ENCODE peak calls at places on chromosomes 3 and 15, in eight cellular contexts. X is PC-9; E is thoracic aorta; Y is IMR-90; H is K562; R is CD8-positive, alpha-beta T cell; Q is body of pancreas; D is pancreas. M is an unnamed sample.
A peak's percentile ranks its signal among the peaks of the same experiment; 100 is the strongest.

GRCh38 chr3:88046731-88047130 is 12.1 kb downstream of the CGGBP1 start:
- DNase-seq in E (no peak), D (no peak), Y (no peak), R (no peak), X (no peak), Q (no peak), H (no peak), M (no peak)

GRCh38 chr3:110576962-110577361 is 494.7 kb upstream of the NECTIN3 start:
- DNase-seq in X (peak; percentile 63), Y (peak; percentile 92), H (no peak), Q (no peak), D (no peak), R (no peak), E (no peak), M (no peak)

GRCh38 chr3:19765954-19766353 is 168.1 kb downstream of the EFHB start:
- DNase-seq in R (no peak), X (no peak), Q (no peak), Y (no peak), D (no peak), H (no peak), E (no peak), M (no peak)

GRCh38 chr15:91165850-91166249 is 65.8 kb downstream of the SV2B start:
- DNase-seq in E (no peak), Q (no peak), Y (no peak), D (no peak), H (no peak), R (no peak), X (no peak), M (no peak)

GRCh38 chr15:50562735-50563640 is 16.5 kb upstream of the USP50 start:
- DNase-seq in R (no peak), X (no peak), Y (peak; percentile 4), Q (no peak), E (no peak), D (no peak), H (no peak), M (no peak)

GRCh38 chr15:93063292-93063671 is 25.7 kb downstream of the RGMA start:
- DNase-seq in E (no peak), X (peak; percentile 80), R (no peak), Q (no peak), H (no peak), D (no peak), Y (no peak), M (no peak)

GRCh38 chr3:10994311-10994710 is 1.8 kb downstream of the SLC6A1 start:
- DNase-seq in E (no peak), H (no peak), X (no peak), D (no peak), Q (no peak), Y (no peak), R (no peak), M (no peak)

GRCh38 chr3:120982608-120983320 is 74.8 kb downstream of the STXBP5L start:
- DNase-seq in X (no peak), Y (no peak), Q (no peak), E (no peak), H (no peak), D (no peak), R (no peak), M (no peak)

GRCh38 chr15:44633603-44634002 is 29.9 kb downstream of the SPG11 start:
- DNase-seq in X (no peak), D (no peak), Q (no peak), E (no peak), R (no peak), Y (peak; percentile 36), H (no peak), M (no peak)

GRCh38 chr15:39318231-39318630 is 262.6 kb upstream of the THBS1 start:
- DNase-seq in Y (no peak), H (no peak), E (no peak), X (no peak), D (no peak), R (no peak), Q (no peak), M (no peak)

GRCh38 chr15:39313881-39314280 is 267.0 kb upstream of the THBS1 start:
- DNase-seq in E (no peak), H (no peak), X (no peak), Y (no peak), Q (no peak), D (no peak), R (no peak), M (no peak)

GRCh38 chr15:39320355-39320754 is 260.5 kb upstream of the THBS1 start:
- DNase-seq in H (no peak), R (no peak), Q (no peak), D (no peak), X (no peak), Y (no peak), E (no peak), M (no peak)

GRCh38 chr15:39315200-39315599 is 265.7 kb upstream of the THBS1 start:
- DNase-seq in Q (no peak), X (no peak), E (no peak), R (no peak), Y (no peak), D (no peak), H (no peak), M (no peak)

DNA sequence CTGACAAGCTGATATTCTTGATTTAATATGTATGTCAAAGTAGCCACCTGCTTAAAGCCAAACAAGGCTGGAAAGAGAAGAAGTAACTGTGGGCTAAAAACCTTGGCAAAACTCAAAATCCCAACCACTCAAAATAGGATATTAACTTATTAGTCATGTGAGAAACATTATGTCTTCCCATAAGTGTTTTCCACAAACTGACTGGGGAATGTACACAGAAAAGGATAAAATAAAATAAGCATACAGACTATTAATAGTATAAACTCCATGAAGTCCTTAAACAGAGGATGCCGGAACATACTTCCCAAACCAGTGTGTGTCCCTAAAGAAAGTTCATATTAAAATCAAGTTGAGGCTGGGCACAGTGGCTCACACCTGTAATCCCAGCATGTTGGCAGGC is 263.7 kb upstream of the THBS1 start:
- DNase-seq in R (no peak), Y (peak; percentile 82), H (no peak), D (no peak), E (no peak), Q (no peak), X (no peak), M (no peak)
- H3K4me1 ChIP-seq in R (no peaks in the 10 kb centered on the region), Y (peaks cover 18% of the 10 kb centered on the region), H (no peaks in the 10 kb centered on the region), D (no peaks in the 10 kb centered on the region), E (no peaks in the 10 kb centered on the region), Q (peaks cover 9% of the 10 kb centered on the region), X (no peaks in the 10 kb centered on the region), M (no peaks in the 10 kb centered on the region)

DNA sequence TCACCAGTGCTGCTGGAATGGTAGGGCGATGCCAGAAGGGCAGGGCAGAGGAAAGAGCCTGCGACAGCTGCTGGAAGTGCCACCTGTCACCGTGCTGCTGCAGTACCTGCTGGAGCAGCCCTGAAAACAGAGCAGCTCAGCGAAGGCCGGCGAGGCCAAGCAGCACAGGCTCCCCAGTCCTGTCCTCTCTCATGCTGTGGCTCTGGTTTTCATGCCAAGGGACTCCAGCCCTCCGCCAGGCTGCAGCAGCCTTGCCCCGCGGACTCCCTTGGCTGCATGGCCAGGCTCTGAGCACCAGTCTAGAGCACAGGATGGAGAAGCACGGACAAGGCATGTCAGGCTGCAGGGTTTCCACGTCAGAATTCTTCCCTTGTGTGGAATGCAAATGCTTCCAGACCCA is 43.9 kb downstream of the ADCY5 start:
- DNase-seq in Y (no peak), X (no peak), R (no peak), E (no peak), H (no peak), Q (no peak), D (no peak), M (no peak)
- H3K4me1 ChIP-seq in Y (no peaks in the 10 kb centered on the region), X (peaks cover 16% of the 10 kb centered on the region), R (no peaks in the 10 kb centered on the region), E (peaks cover 86% of the 10 kb centered on the region), H (no peaks in the 10 kb centered on the region), Q (peaks cover 40% of the 10 kb centered on the region), D (peaks cover 15% of the 10 kb centered on the region), M (peaks cover 2% of the 10 kb centered on the region)

GRCh38 chr15:41849204-41849603 is 10.6 kb downstream of the PLA2G4B start:
- DNase-seq in D (no peak), X (no peak), R (no peak), Y (no peak), E (no peak), H (no peak), Q (no peak), M (peak; percentile 35)
- H3K4me1 ChIP-seq in D (no peaks in the 10 kb centered on the region), X (no peaks in the 10 kb centered on the region), R (no peaks in the 10 kb centered on the region), Y (no peaks in the 10 kb centered on the region), E (no peaks in the 10 kb centered on the region), H (no peaks in the 10 kb centered on the region), Q (peaks cover 10% of the 10 kb centered on the region), M (no peaks in the 10 kb centered on the region)

GRCh38 chr3:55723653-55724406 is 236.7 kb upstream of the WNT5A start:
- DNase-seq in R (no peak), Y (no peak), E (no peak), X (no peak), D (no peak), Q (no peak), H (no peak), M (no peak)
- H3K4me1 ChIP-seq in R (no peaks in the 10 kb centered on the region), Y (peaks cover 6% of the 10 kb centered on the region), E (no peaks in the 10 kb centered on the region), X (peaks cover 7% of the 10 kb centered on the region), D (no peaks in the 10 kb centered on the region), Q (no peaks in the 10 kb centered on the region), H (no peaks in the 10 kb centered on the region), M (no peaks in the 10 kb centered on the region)

GRCh38 chr3:73423133-73423532 is 201.6 kb downstream of the PDZRN3 start:
- DNase-seq in D (no peak), Q (no peak), Y (no peak), H (no peak), X (no peak), R (no peak), E (no peak), M (no peak)

GRCh38 chr3:73418636-73419035 is 206.1 kb downstream of the PDZRN3 start:
- DNase-seq in D (no peak), E (no peak), R (no peak), X (no peak), H (no peak), Q (no peak), Y (no peak), M (no peak)

GRCh38 chr3:73419993-73420392 is 204.7 kb downstream of the PDZRN3 start:
- DNase-seq in H (no peak), E (no peak), D (no peak), R (no peak), X (no peak), Q (no peak), Y (peak; percentile 25), M (no peak)

GRCh38 chr3:73419179-73419803 is 205.4 kb downstream of the PDZRN3 start:
- DNase-seq in E (no peak), R (no peak), Q (no peak), H (no peak), X (no peak), Y (peak; percentile 89), D (no peak), M (no peak)

DNA sequence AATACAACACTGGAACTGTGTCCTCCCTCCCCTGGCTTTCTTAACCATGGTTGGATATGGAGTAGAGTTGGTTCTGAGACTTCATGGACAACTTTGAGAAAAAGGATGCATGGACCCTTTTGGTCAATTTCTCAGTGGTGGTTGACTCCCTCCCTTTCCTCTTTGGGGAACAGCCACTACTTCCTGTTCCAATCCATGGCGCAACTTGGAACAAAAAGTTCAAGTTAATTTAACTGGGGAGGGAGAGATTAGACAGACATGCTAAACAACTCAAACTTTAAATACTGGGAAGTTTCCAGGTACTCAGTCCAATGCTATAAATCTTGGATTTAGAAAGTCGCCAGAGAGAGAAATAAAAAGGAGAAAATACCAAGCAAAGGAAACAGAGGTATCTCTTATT is 202.2 kb downstream of the PDZRN3 start:
- DNase-seq in D (no peak), E (no peak), R (no peak), Q (no peak), Y (no peak), X (no peak), H (no peak), M (no peak)
- H3K4me1 ChIP-seq in D (no peaks in the 10 kb centered on the region), E (peaks cover 61% of the 10 kb centered on the region), R (no peaks in the 10 kb centered on the region), Q (no peaks in the 10 kb centered on the region), Y (peaks cover 6% of the 10 kb centered on the region), X (no peaks in the 10 kb centered on the region), H (no peaks in the 10 kb centered on the region), M (peaks cover 6% of the 10 kb centered on the region)

GRCh38 chr3:50264964-50265485 is 3.9 kb upstream of the SEMA3B start:
- DNase-seq in Q (no peak), H (no peak), X (no peak), E (no peak), R (no peak), Y (no peak), D (no peak), M (no peak)
- H3K4me1 ChIP-seq in Q (peaks cover 78% of the 10 kb centered on the region), H (peaks cover 6% of the 10 kb centered on the region), X (peaks cover 52% of the 10 kb centered on the region), E (peaks cover 93% of the 10 kb centered on the region), R (no peaks in the 10 kb centered on the region), Y (peaks cover 67% of the 10 kb centered on the region), D (peaks cover 25% of the 10 kb centered on the region), M (peaks cover 29% of the 10 kb centered on the region)

M was measured in prostate gland.